ENCODE peak calls at places on chromosome 11, in four cellular contexts. U, C, H and G are unnamed samples.

GRCh38 chr11:41175304-41175972 is 284.0 kb downstream of the LRRC4C start:
- DNase-seq in U (no peak), H (no peak), C (no peak), G (no peak)

GRCh38 chr11:72773291-72773690 is 20.6 kb downstream of the STARD10 start:
- DNase-seq in H (no peak), U (no peak), C (no peak), G (no peak)

GRCh38 chr11:22703040-22703439 is 36.6 kb downstream of the GAS2 start:
- DNase-seq in C (no peak), U (peak; percentile 88), H (no peak), G (peak; percentile 39)

GRCh38 chr11:37504066-37504611 is 906.1 kb upstream of the RAG2 start:
- DNase-seq in C (no peak), H (no peak), U (no peak), G (no peak)

GRCh38 chr11:92166335-92166734 is 58.3 kb upstream of the FAT3 start:
- DNase-seq in H (no peak), C (no peak), U (no peak), G (no peak)

GRCh38 chr11:13145461-13145860 is 132.1 kb upstream of the BMAL1 start:
- DNase-seq in H (no peak), C (no peak), U (no peak), G (no peak)

GRCh38 chr11:87926250-87926970 is 248.8 kb downstream of the RAB38 start:
- DNase-seq in C (no peak), U (no peak), H (no peak), G (no peak)

GRCh38 chr11:24511518-24511917 is 14.7 kb downstream of the LUZP2 start:
- DNase-seq in U (no peak), C (no peak), H (no peak), G (no peak)

GRCh38 chr11:124801014-124801413 is 808 bp upstream of the MSANTD2 start:
- DNase-seq in H (no peak), C (no peak), U (no peak), G (no peak)

GRCh38 chr11:118098996-118099837 is 12.5 kb upstream of the SMIM35 start:
- DNase-seq in U (no peak), H (no peak), C (peak; percentile 32), G (no peak)

GRCh38 chr11:87473174-87473573 is 435.4 kb downstream of the TMEM135 start:
- DNase-seq in H (no peak), U (no peak), C (no peak), G (no peak)

GRCh38 chr11:69049490-69049867 is 747 bp downstream of the TPCN2 start:
- DNase-seq in H (no peak), U (no peak), C (no peak), G (no peak)

GRCh38 chr11:80748207-80748606 is 1307.4 kb upstream of the TENM4 start:
- DNase-seq in C (no peak), H (no peak), U (no peak), G (no peak)

GRCh38 chr11:116190206-116190605 is 582.6 kb downstream of the BUD13 start:
- DNase-seq in H (no peak), U (no peak), C (no peak), G (no peak)

GRCh38 chr11:134414772-134415765 is 3.0 kb upstream of the B3GAT1 start:
- DNase-seq in C (no peak), U (no peak), H (peak; percentile 8), G (no peak)

GRCh38 chr11:112620621-112621394 is 340.4 kb upstream of the NCAM1 start:
- DNase-seq in C (no peak), H (no peak), U (no peak), G (no peak)

GRCh38 chr11:118342503-118343161 is at the start of gene CD3D:
- DNase-seq in U (peak; percentile 20), C (peak; percentile 66), H (no peak), G (no peak)

GRCh38 chr11:27462543-27462942 is 10.0 kb downstream of the LGR4 start:
- DNase-seq in C (no peak), H (no peak), U (no peak), G (no peak)

GRCh38 chr11:35040221-35040942 is 98.6 kb upstream of the CD44 start:
- DNase-seq in H (no peak), U (no peak), C (no peak), G (no peak)

GRCh38 chr11:119716475-119717057 is 12.4 kb downstream of the NECTIN1 start:
- DNase-seq in U (no peak), C (peak; percentile 33), H (no peak), G (no peak)

GRCh38 chr11:117221775-117222517 is 9.9 kb downstream of the PCSK7 start:
- DNase-seq in U (no peak), H (no peak), C (no peak), G (no peak)

GRCh38 chr11:106999203-106999602 is 19.1 kb downstream of the GUCY1A2 start:
- DNase-seq in H (no peak), C (no peak), U (no peak), G (no peak)

GRCh38 chr11:859394-860131 is 16.9 kb downstream of the TSPAN4 start:
- DNase-seq in H (no peak), C (peak; percentile 55), U (no peak), G (no peak)

GRCh38 chr11:75625970-75626691 is 42.7 kb downstream of the MAP6 start:
- DNase-seq in C (no peak), U (no peak), H (no peak), G (peak; percentile 32)

GRCh38 chr11:134574425-134574824 is 162.4 kb upstream of the B3GAT1 start:
- DNase-seq in C (no peak), U (no peak), H (no peak), G (no peak)

GRCh38 chr11:104001474-104001873 is 35.0 kb upstream of the DDI1 start:
- DNase-seq in C (no peak), U (no peak), H (no peak), G (no peak)

GRCh38 chr11:68431984-68432600 is 28.5 kb upstream of the PPP6R3 start:
- DNase-seq in C (no peak), H (no peak), U (no peak), G (no peak)

GRCh38 chr11:132734217-132734616 is 798.1 kb downstream of the OPCML start:
- DNase-seq in H (no peak), C (no peak), U (no peak), G (no peak)

GRCh38 chr11:75954039-75954438 is 139.0 kb downstream of the UVRAG start:
- DNase-seq in U (no peak), H (no peak), C (no peak), G (peak; percentile 17)

GRCh38 chr11:124394408-124394807 is 4.4 kb downstream of the OR8B3 start:
- DNase-seq in H (no peak), C (no peak), U (no peak), G (no peak)

GRCh38 chr11:134063991-134064747 is 4.7 kb upstream of the JAM3 start:
- DNase-seq in H (no peak), C (no peak), U (no peak), G (no peak)

GRCh38 chr11:394034-394857 is at the start of gene PKP3:
- DNase-seq in H (peak; percentile 75), U (peak; percentile 37), C (peak; percentile 86), G (no peak)

GRCh38 chr11:116792869-116793475 is 1.3 kb upstream of the APOA5 start:
- DNase-seq in H (no peak), U (no peak), C (no peak), G (no peak)

GRCh38 chr11:42840856-42841255 is 470.9 kb upstream of the API5 start:
- DNase-seq in C (no peak), H (no peak), U (no peak), G (no peak)

GRCh38 chr11:11841121-11841604 is 609 bp upstream of the USP47 start:
- DNase-seq in U (peak; percentile 19), H (peak; percentile 34), C (no peak), G (peak; percentile 38)
- TF ChIP-seq SP1 in U (no peak), H (no peak), C (no peak), G (no peak)

DNA sequence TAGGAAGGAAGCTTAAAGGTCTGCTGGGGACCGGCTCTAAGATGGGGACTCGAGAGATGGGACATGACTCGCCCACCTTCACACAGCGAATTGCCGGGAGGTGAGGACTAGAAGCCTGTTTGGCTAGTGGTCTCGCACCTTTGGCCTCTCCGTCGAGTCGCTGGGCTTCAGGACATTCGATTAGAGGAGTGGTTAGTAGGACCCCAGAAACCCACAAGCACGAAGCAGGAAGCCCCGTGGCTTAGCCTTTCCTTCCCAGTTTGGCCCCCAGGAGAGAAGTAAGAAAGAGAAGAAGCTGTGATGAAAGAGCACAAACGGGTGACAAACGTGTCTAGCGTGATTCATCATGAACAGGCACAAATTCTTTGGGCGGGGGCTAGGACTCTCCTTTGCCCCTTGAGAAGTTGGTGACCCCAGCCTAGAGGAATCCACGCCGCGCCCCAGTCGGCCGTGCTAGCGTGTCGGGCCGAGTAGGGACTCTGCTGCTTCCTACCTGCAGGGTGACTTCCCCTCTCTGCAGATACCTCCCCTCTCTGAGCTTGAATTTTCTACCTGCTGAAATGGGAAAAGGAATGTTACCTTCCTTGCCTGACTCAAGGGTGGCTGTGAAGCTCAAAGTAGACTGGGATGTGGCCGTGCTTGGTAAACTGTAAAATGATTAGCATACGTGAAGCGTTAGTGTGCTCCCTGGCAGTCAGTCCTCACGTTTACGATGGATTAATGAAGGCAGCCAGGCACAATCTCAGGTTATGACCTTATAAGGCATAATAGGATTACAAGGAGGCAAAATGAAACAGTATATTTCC is 1.1 kb upstream of the ADM start:
- DNase-seq in H (peak; percentile 45), C (no peak), U (peak; percentile 44), G (no peak)
- TF ChIP-seq ELF4 in H (no peak), C (no peak), U (no peak), G (no peak)

DNA sequence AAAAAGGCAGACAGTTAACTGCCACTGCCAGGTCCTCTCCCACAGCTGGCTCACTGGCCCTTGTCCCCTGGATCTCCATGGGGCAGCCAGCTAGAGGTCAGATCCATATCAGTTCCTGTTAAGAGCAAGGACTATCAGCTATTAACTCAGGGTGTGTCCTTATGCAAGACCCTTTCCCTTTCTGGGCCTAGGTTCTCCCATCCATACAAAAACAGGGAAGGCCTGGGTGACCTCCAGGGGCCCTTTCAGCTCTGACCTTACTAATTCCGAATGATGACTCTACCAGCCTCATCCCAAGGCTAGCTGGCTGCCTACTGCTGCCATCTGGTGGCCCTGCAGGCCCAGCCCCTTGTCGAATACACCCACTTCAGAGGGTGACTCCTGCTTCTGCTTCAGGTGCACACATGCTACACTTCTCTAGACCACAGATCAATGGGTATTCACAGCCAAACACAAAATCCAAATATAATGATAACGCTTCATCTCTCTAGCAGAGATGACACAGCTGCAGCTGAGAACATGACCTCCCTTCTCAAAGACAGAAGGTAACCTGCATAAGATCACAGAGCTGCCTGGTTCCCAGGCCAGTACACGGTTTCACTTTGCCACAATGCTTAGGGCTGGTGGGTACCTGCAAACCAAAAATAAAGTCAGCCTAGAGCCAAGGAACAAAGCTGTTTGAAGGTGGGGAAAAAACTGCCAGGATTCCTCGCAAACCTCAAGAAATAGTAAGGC is 34.1 kb downstream of the SERGEF start:
- DNase-seq in U (peak; percentile 59), C (peak; percentile 63), H (peak; percentile 73), G (peak; percentile 64)
- TF ChIP-seq SP1 in U (no peak), C (no peak), H (no peak), G (no peak)

DNA sequence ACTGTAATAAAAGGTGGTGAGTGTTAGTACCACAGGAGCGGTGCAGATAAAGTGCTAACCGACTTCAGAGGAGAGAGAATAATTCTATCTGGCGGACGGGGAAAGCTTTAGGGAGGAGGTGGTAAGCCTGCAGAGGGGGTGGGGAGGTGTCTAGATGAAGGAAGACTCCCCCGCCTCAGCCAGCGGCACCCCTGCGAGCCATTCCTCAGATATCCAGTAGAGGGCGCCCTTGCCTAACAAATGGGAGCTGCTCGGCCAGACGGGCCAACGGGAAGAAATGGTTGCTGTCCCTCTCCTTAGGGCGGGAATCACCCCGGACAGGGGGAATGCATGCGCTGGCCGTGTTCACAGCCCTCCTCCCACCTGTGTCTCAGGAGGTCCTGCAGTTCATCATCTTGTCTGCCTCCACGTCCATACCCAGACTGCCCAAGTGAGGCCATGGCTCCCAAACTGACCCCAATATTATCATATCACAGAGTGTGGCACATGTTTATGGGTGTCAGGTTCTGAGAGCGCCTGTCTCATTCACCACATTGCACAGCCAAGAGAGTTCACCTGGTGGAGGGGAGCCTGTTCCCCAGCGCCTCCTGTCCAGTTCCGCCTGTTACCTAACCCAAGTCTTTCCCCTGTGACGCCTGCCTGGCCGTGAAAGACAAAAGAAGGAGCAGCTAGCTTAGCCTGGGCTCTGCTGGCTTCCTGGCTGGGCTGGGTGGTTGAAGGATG is 85.5 kb downstream of the ST3GAL4 start:
- DNase-seq in H (peak; percentile 95), C (peak; percentile 96), U (peak; percentile 55), G (peak; percentile 93)
- TF ChIP-seq ELF4 in H (no peak), C (no peak), U (no peak), G (no peak)